ENCODE peak calls at places on chromosomes 7 and 10, in six cellular contexts. C, Z, T, P, I and G are unnamed samples.

GRCh38 chr7:100220833-100221718 is 1.3 kb downstream of the PVRIG start:
- DNase-seq in P (no peak), Z (no peak), T (no peak), I (no peak), C (no peak), G (peak)

GRCh38 chr10:79285315-79286185 is 61.7 kb upstream of the PPIF start:
- DNase-seq in T (no peak), C (no peak), P (no peak), I (no peak), Z (no peak), G (peak)

GRCh38 chr10:123995082-123995460 is 98.3 kb downstream of the CHST15 start:
- DNase-seq in P (no peak), T (peak), C (no peak), Z (peak), I (no peak), G (no peak)

GRCh38 chr10:125521721-125522680 is 161.0 kb downstream of the TEX36 start:
- DNase-seq in T (no peak), P (peak), Z (peak), C (peak), I (peak), G (no peak)

GRCh38 chr7:5630670-5631069 is 150.8 kb downstream of the RNF216 start:
- DNase-seq in C (no peak), P (no peak), Z (no peak), I (no peak), T (no peak), G (no peak)

GRCh38 chr7:22565315-22565811 is 65.4 kb upstream of the STEAP1B start:
- DNase-seq in Z (no peak), I (no peak), C (no peak), T (peak), P (no peak), G (peak)

GRCh38 chr10:131946321-131946751 is 35.4 kb downstream of the BNIP3 start:
- DNase-seq in T (peak), C (no peak), P (no peak), Z (peak), I (no peak), G (no peak)

GRCh38 chr10:17780727-17781126 is 28.4 kb upstream of the MRC1 start:
- DNase-seq in I (no peak), Z (no peak), C (no peak), P (no peak), T (no peak), G (no peak)

GRCh38 chr10:21315321-21316220 is 209.9 kb downstream of the SKIDA1 start:
- DNase-seq in P (peak), Z (peak), I (no peak), T (peak), C (no peak), G (no peak)

GRCh38 chr10:87861566-87861952 is 1.8 kb downstream of the KLLN start:
- DNase-seq in C (no peak), P (peak), T (peak), Z (no peak), I (peak), G (peak)

GRCh38 chr7:157709531-157710251 is 372.9 kb downstream of the DNAJB6 start:
- DNase-seq in P (no peak), C (no peak), Z (no peak), T (no peak), I (no peak), G (no peak)

GRCh38 chr10:4141471-4141870 is 356.5 kb upstream of the KLF6 start:
- DNase-seq in C (no peak), Z (no peak), P (no peak), I (no peak), T (peak), G (no peak)

GRCh38 chr10:92418221-92418620 is 127.3 kb downstream of the MARCHF5 start:
- DNase-seq in Z (no peak), C (no peak), T (no peak), P (no peak), I (no peak), G (no peak)

GRCh38 chr7:133570321-133570720 is 317.4 kb downstream of the EXOC4 start:
- DNase-seq in Z (no peak), I (no peak), T (peak), C (no peak), P (no peak), G (no peak)

GRCh38 chr7:92560602-92561001 is 29.6 kb downstream of the FAM133B start:
- DNase-seq in I (no peak), P (no peak), T (peak), C (no peak), Z (no peak), G (no peak)
- TF ChIP-seq RFX5 in I (no peak), P (no peak), T (no peak), C (no peak), Z (no peak), G (no peak)

GRCh38 chr7:11830582-11831382 is 1.2 kb downstream of the THSD7A start:
- DNase-seq in C (no peak), P (no peak), I (no peak), T (peak), Z (no peak), G (no peak)
- TF ChIP-seq RFX5 in C (no peak), P (no peak), I (no peak), T (no peak), Z (no peak), G (no peak)

GRCh38 chr10:13571541-13571940 is 15.2 kb upstream of the PRPF18 start:
- DNase-seq in I (no peak), T (no peak), P (no peak), Z (no peak), C (no peak), G (no peak)

GRCh38 chr10:13563481-13564445 is 23.0 kb upstream of the PRPF18 start:
- DNase-seq in T (peak), P (no peak), C (no peak), I (no peak), Z (no peak), G (no peak)

GRCh38 chr10:13567030-13567429 is 19.7 kb upstream of the PRPF18 start:
- DNase-seq in Z (no peak), T (no peak), P (no peak), I (no peak), C (no peak), G (no peak)
- TF ChIP-seq RFX5 in Z (no peak), T (no peak), P (no peak), I (no peak), C (no peak), G (no peak)

GRCh38 chr10:111035542-111035941 is 41.3 kb upstream of the ADRA2A start:
- DNase-seq in T (peak), C (no peak), I (no peak), Z (no peak), P (no peak), G (no peak)
- TF ChIP-seq RFX5 in T (no peak), C (no peak), I (no peak), Z (no peak), P (no peak), G (no peak)

GRCh38 chr7:17300012-17300411 is 1.6 kb downstream of the AHR start:
- DNase-seq in C (no peak), T (no peak), P (no peak), I (no peak), Z (no peak), G (no peak)

GRCh38 chr7:17298840-17299476 is 506 bp downstream of the AHR start:
- DNase-seq in C (no peak), Z (peak), P (no peak), T (peak), I (no peak), G (no peak)

GRCh38 chr7:17302575-17303142 is 4.2 kb downstream of the AHR start:
- DNase-seq in T (peak), C (no peak), Z (no peak), I (no peak), P (no peak), G (peak)

GRCh38 chr7:17299477-17299991 is 1.1 kb downstream of the AHR start:
- DNase-seq in C (no peak), P (no peak), T (peak), I (no peak), Z (peak), G (no peak)

GRCh38 chr7:17301491-17302101 is 3.1 kb downstream of the AHR start:
- DNase-seq in I (peak), P (no peak), C (no peak), T (peak), Z (peak), G (no peak)
- TF ChIP-seq RFX5 in I (no peak), P (no peak), C (no peak), T (no peak), Z (no peak), G (no peak)

GRCh38 chr10:52778511-52779392 is 6.2 kb upstream of the MBL2 start:
- DNase-seq in C (peak), I (no peak), Z (peak), T (peak), P (peak), G (no peak)
- TF ChIP-seq RFX5 in C (no peak), I (no peak), Z (no peak), T (no peak), P (no peak), G (no peak)

DNA sequence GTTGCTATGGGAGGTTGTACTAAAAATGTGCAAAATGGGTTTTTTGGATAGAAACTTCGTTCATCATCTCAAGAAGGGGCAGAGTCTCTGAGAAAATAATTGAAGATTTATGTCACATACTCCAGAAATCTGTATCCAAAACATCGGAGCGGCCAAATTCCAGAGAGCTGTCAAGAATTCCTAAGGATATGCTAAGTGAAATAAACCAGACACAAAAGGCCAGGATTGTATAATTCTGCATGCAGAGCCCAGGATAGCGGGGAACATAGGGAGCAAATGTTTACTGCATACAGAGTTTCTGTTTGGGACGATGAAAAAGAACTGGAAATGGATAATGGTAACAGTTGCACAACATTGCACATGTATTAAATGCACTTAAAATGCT is 224.2 kb upstream of the AUTS2 start:
- DNase-seq in P (no peak), I (no peak), C (no peak), T (no peak), Z (no peak), G (no peak)
- TF ChIP-seq RFX5 in P (no peak), I (no peak), C (no peak), T (no peak), Z (no peak), G (no peak)

DNA sequence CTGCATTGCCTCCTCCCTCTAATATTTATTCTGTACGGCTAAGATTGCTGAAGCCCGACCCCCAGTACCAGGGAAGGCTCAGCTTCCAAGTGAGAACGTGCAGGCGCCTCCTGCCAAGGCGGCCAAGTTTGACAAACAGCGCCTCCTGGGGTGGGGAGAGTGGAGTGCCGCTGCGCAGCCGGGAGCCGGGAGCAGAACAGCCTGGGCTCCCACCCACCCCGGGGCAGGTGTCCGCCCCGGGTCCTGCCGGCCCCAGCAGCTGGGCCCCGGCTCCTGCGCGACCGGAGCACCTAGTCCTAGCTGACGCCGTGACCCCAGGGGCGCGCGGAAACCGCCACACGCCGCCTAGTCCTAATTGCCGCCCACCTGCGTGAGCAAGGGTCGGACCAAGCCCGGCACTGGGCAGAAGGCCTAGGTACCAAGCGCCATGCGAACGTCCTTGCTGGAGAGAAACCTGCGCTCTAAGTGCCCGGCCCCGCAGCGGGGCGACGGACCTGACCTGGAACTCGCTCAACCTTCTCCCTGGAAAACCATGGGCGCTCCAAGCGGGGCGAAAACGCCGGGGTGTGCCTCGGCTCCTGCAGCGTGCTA is 5.0 kb upstream of the EBF3 start:
- DNase-seq in P (peak), C (no peak), T (peak), I (no peak), Z (peak), G (no peak)
- TF ChIP-seq RFX5 in P (no peak), C (no peak), T (no peak), I (no peak), Z (no peak), G (no peak)

DNA sequence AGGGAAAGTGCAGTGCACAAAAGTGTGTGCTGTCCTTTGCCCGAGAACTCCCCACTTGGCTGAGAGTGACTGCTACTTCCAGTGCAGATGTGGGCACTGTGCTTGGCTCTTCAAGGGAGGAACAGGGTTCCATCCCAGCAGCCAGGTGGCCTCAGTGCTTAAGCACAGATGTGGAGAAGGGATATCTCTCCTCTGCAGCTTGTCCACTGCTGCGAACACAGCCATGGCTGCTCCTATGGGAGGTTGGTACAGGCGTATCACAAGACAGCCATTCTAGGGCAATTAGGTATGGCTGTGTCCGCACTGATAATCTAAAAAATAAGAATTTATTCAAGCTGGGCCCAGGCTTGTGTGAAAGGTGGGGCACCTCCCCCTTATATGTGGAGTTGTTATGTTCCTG is 66.6 kb downstream of the GLCCI1 start:
- DNase-seq in I (no peak), T (no peak), P (no peak), C (no peak), Z (no peak), G (no peak)
- TF ChIP-seq RFX5 in I (no peak), T (no peak), P (no peak), C (no peak), Z (no peak), G (no peak)

DNA sequence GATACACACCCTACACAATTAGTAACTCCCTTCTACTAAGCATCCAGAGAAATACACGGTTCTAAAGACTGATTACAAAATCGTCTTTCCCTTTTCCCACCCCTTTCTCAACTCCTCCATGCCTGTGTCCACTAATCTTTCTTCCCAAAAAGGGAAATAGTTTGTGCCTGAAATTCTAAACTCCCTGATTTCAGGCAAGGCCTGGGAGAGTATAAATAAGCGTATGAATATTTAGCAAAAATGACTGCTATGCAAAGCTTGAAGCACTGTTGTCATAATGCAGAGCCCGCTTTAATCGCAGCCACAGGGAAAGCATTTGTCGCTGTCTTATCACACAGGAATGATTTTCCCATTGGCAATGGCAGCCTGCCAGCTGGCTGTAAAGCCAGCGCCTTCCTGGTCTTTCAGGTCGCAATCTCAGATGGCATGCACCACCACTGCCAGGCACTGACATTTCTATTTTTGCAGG is 142.9 kb upstream of the PCGF5 start:
- DNase-seq in T (peak), C (no peak), I (no peak), P (no peak), Z (no peak), G (no peak)
- TF ChIP-seq RFX5 in T (no peak), C (no peak), I (no peak), P (no peak), Z (no peak), G (no peak)